ENCODE peak calls at places on chromosome 9, in nine cellular contexts. D is suprapubic skin, B is GM23338, T is astrocyte, F is choroid plexus epithelial cell, K is stomach, U is colonic mucosa, N is A549, P is upper lobe of right lung. O is an unnamed sample.

GRCh38 chr9:80874276-80874675 is 815.1 kb downstream of the TLE1 start:
- DNase-seq in T (peak), U (no peak), D (no peak), N (no peak), B (no peak), P (no peak), K (no peak), F (peak), O (no peak)

GRCh38 chr9:96344458-96345180 is 38.9 kb downstream of the SLC35D2 start:
- DNase-seq in N (peak), P (no peak), K (no peak), U (peak), D (no peak), F (peak), B (peak), T (peak), O (no peak)

GRCh38 chr9:89435315-89435823 is 62.5 kb downstream of the SEMA4D start:
- DNase-seq in B (peak), K (peak), P (peak), T (no peak), N (peak), U (peak), F (no peak), D (no peak), O (no peak)

GRCh38 chr9:36572515-36573418 is at the start of gene MELK:
- DNase-seq in N (peak), B (peak), P (peak), U (peak), K (peak), T (peak), D (peak), F (peak), O (peak)

GRCh38 chr9:121667214-121667613 is 15.8 kb downstream of the DAB2IP start:
- DNase-seq in P (no peak), U (peak), K (peak), F (no peak), T (no peak), N (no peak), B (no peak), D (no peak), O (no peak)

GRCh38 chr9:76516350-76516749 is 57.4 kb downstream of the GCNT1 start:
- DNase-seq in F (peak), K (no peak), T (no peak), P (no peak), D (no peak), B (no peak), N (no peak), U (no peak), O (no peak)

GRCh38 chr9:124941689-124942561 is 1.0 kb upstream of the GOLGA1 start:
- DNase-seq in D (peak), P (peak), K (peak), N (peak), F (peak), T (no peak), B (peak), U (peak), O (no peak)

GRCh38 chr9:27749838-27750237 is 176.6 kb upstream of the C9orf72 start:
- DNase-seq in T (no peak), B (peak), D (no peak), K (no peak), U (no peak), P (no peak), F (no peak), N (no peak), O (no peak)

GRCh38 chr9:137772281-137772873 is 105.2 kb upstream of the CACNA1B start:
- DNase-seq in U (no peak), F (peak), K (no peak), P (no peak), T (no peak), D (no peak), B (peak), N (peak), O (no peak)
- TF ChIP-seq CTCF in U (no peak), F (peak), K (no peak), P (no peak), T (no peak), D (no peak), B (peak), N (peak), O (peak)

GRCh38 chr9:2178034-2178734 is 163.0 kb downstream of the SMARCA2 start:
- DNase-seq in N (no peak), D (no peak), K (no peak), U (no peak), T (no peak), P (no peak), F (no peak), B (no peak), O (no peak)

GRCh38 chr9:2180171-2180570 is 165.0 kb downstream of the SMARCA2 start:
- DNase-seq in N (no peak), K (no peak), U (no peak), F (no peak), P (no peak), D (no peak), T (no peak), B (peak), O (no peak)

GRCh38 chr9:2181794-2182193 is 166.6 kb downstream of the SMARCA2 start:
- DNase-seq in P (no peak), D (no peak), F (peak), B (peak), U (no peak), K (peak), T (no peak), N (peak), O (no peak)

GRCh38 chr9:2180704-2181103 is 165.6 kb downstream of the SMARCA2 start:
- DNase-seq in D (no peak), K (no peak), F (peak), P (no peak), B (peak), U (no peak), N (no peak), T (peak), O (no peak)

GRCh38 chr9:2179557-2179956 is 164.4 kb downstream of the SMARCA2 start:
- DNase-seq in N (no peak), P (no peak), B (no peak), K (no peak), F (no peak), T (no peak), U (no peak), D (no peak), O (no peak)
- TF ChIP-seq CTCF in N (no peak), P (no peak), B (no peak), K (no peak), F (no peak), T (no peak), U (no peak), D (no peak), O (no peak)

DNA sequence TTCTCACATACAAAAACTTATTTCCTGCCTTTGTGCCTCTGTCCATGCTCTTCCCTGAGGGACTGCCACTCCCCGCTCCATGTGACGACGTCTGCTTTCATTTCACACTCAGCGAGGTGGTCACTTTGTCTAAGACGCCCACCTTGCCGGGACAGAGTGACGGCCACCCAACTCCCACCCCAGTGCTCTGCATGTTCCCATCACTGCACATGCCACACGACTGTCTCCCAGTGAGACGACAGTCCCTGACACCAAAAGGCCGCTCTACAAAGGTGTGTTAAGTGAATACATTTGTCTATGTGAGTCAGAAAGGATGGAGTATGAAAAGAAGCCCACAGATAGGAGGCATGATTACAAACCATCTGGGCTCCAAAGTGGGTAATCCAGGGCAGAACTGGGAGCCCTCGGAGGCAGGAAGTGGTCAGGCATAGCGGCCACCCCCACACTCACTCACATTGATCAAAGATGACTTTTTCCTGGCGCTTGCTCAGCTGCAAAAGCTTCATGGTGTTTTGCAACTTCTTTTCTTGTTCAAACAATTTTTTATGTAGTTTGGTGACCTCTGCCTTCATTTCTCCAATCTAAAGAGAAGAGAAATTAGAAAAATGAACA is 185.8 kb downstream of the CDK5RAP2 start:
- DNase-seq in U (no peak), D (no peak), F (peak), T (peak), B (no peak), P (no peak), K (no peak), N (no peak), O (no peak)
- TF ChIP-seq CTCF in U (no peak), D (no peak), F (peak), T (no peak), B (no peak), P (no peak), K (no peak), N (no peak), O (no peak)

GRCh38 chr9:6907772-6908381 is 150.1 kb downstream of the KDM4C start:
- DNase-seq in P (no peak), B (peak), N (peak), T (no peak), F (peak), K (no peak), U (no peak), D (no peak), O (no peak)
- TF ChIP-seq CTCF in P (peak), B (peak), N (peak), T (peak), F (peak), K (no peak), U (peak), D (peak), O (peak)

DNA sequence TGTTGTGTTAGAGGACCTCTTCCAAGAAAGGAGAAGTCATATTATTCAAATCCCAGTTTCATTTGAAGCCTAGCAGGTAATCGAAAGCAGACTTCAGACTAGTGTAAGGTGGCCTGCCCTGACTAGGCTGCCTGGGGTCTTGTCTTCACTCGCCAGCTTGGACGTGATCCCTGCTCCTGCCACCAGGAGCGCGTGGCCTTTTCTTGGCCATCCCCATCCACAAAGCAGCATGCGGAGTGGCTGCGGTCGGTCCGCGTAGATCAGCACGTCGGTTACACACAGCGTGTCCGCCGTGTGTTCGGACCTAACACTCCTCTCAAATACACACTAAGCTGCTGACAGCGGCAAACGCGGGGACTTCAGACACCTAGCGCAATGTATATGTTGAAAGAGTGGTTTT is 37.3 kb downstream of the CFAP77 start:
- DNase-seq in D (no peak), U (no peak), F (peak), P (no peak), N (no peak), T (no peak), B (peak), K (no peak), O (no peak)
- TF ChIP-seq CTCF in D (no peak), U (no peak), F (peak), P (no peak), N (no peak), T (no peak), B (peak), K (no peak), O (peak)

GRCh38 chr9:90854637-90855036 is 53.0 kb downstream of the SYK start:
- DNase-seq in K (no peak), D (no peak), T (no peak), P (peak), B (no peak), F (no peak), N (no peak), U (no peak), O (no peak)

GRCh38 chr9:90848866-90849265 is 47.2 kb downstream of the SYK start:
- DNase-seq in K (no peak), F (no peak), D (no peak), U (no peak), N (no peak), T (no peak), B (no peak), P (peak), O (no peak)

GRCh38 chr9:90853945-90854344 is 52.3 kb downstream of the SYK start:
- DNase-seq in T (no peak), K (no peak), D (no peak), B (no peak), P (peak), U (no peak), N (no peak), F (no peak), O (no peak)

GRCh38 chr9:90847971-90848370 is 46.4 kb downstream of the SYK start:
- DNase-seq in B (no peak), P (peak), U (no peak), D (no peak), T (no peak), K (no peak), F (peak), N (no peak), O (no peak)

DNA sequence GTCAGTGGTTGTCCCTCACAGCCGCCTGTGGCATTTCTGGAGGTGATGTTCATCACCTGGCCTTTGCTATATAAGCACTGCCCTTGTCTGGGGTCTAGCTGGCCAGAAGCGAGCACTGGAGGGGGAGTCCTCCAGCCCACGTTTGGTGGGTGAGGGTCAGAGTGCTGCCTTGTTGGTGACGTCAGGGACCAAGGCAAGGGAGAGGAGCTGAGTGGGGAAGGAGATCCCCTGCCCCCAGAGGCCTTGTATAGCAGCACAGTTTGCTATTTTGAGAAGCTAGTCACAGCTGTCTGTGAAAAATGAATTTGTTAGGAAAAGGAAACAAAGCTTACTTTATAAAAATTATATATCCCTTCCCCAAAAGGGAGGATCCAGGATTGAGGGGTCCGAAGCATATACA is 49.8 kb downstream of the SYK start:
- DNase-seq in U (no peak), B (peak), D (no peak), N (no peak), P (peak), T (no peak), F (no peak), K (no peak), O (no peak)
- TF ChIP-seq CTCF in U (no peak), B (no peak), D (no peak), N (no peak), P (no peak), T (no peak), F (no peak), K (no peak), O (peak)

GRCh38 chr9:99466104-99466503 is 244.0 kb downstream of the SEC61B start:
- DNase-seq in T (no peak), D (no peak), U (no peak), P (no peak), K (no peak), N (no peak), F (no peak), B (no peak), O (no peak)

GRCh38 chr9:99463144-99463543 is 241.1 kb downstream of the SEC61B start:
- DNase-seq in U (no peak), B (no peak), P (no peak), T (no peak), K (no peak), D (no peak), F (no peak), N (no peak), O (no peak)

GRCh38 chr9:99464568-99464967 is 242.5 kb downstream of the SEC61B start:
- DNase-seq in U (no peak), K (no peak), B (no peak), D (no peak), F (no peak), P (no peak), T (no peak), N (no peak), O (no peak)

GRCh38 chr9:99466787-99467186 is 244.7 kb downstream of the SEC61B start:
- DNase-seq in N (no peak), P (no peak), F (peak), B (no peak), T (no peak), U (no peak), K (no peak), D (no peak), O (no peak)

DNA sequence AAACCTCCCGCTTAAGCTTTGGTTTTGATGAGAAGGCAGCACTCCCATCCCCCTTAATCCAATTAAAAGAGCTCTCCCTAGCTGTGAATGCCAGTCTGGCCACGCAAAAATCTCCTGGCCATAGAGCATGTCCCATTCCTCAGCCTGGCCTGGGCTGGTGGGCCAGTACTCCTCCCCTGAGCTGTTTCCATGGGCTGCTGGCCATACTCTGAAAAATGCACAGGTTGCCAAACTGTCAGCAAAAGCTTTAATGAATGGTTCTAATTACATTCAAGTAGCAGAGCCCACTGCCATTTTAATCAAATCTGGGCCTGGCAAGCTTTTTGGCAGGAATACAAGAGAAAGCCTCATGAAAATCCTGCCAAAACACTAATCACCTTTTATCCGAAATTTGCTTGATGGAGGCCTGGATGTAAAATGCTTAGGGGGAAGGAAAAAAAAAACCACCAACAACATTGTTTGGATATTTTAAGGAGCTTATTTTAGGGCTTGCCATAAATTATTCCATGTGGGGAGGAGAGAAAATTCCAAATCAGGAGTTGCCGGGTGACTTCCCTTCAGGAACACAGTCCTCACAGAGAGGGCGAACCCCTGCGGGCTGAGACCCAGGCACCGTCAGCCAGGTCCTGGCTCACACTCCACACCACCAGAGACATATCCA is 243.3 kb downstream of the SEC61B start:
- DNase-seq in P (no peak), N (no peak), K (no peak), F (no peak), T (peak), B (no peak), D (no peak), U (no peak), O (no peak)
- TF ChIP-seq CTCF in P (no peak), N (no peak), K (no peak), F (no peak), T (no peak), B (no peak), D (no peak), U (no peak), O (no peak)

DNA sequence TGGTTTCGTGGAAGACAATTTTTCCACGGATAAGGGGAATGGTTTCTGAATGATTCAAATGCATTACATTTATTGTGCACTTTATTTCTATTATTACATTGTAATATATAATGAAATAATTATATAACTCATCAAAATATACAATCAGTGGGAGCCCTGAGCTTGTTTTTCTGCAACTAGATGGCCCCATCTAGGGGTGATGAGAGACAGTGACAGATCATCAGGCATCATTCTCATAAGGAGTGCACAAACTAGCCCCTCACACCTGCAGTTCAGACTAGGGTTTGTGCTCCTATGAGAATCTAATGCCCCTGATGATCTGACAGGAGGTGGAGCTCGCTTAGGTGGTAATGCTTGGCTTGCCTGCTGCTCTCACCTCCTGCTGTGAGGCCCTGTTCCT is 6.4 kb downstream of the ISCA1 start:
- DNase-seq in N (peak), B (peak), U (no peak), P (no peak), T (no peak), D (no peak), K (no peak), F (peak), O (no peak)
- TF ChIP-seq CTCF in N (no peak), B (no peak), U (no peak), P (no peak), T (peak), D (no peak), K (no peak), F (peak), O (peak)